ENCODE peak calls at places on chromosomes 7 and 10, in ten cellular contexts. C is central memory CD8-positive, alpha-beta T cell; D is left cardiac atrium; P is neuronal stem cell; F is EH; T is HuH-7; Q is tibial artery; L is epithelial cell of proximal tubule; N is RCC 7860; Z is heart right ventricle. A is an unnamed sample.

GRCh38 chr7:50962281-50962883 is 179.7 kb upstream of the GRB10 start:
- DNase-seq in Z (no peak), T (no peak), C (no peak), F (no peak), N (no peak), Q (no peak), D (no peak), L (no peak), P (no peak), A (no peak)

GRCh38 chr10:74677951-74678350 is 148.4 kb upstream of the KAT6B start:
- DNase-seq in N (no peak), T (no peak), L (no peak), Z (no peak), F (no peak), D (no peak), P (no peak), Q (no peak), C (no peak), A (no peak)

GRCh38 chr7:66626236-66626957 is 2.3 kb upstream of the KCTD7 start:
- DNase-seq in N (no peak), Q (no peak), Z (no peak), C (no peak), D (no peak), P (no peak), L (no peak), F (peak; percentile 52), T (no peak), A (no peak)

GRCh38 chr7:45662540-45663166 is 88.5 kb downstream of the ADCY1 start:
- DNase-seq in D (no peak), T (no peak), Q (peak; percentile 57), N (no peak), Z (no peak), F (no peak), L (no peak), P (no peak), C (peak; percentile 3), A (no peak)

GRCh38 chr7:29878081-29878688 is 71.9 kb downstream of the WIPF3 start:
- DNase-seq in N (peak; percentile 19), C (no peak), Q (no peak), F (peak; percentile 54), D (no peak), T (no peak), L (no peak), Z (no peak), P (no peak), A (no peak)

GRCh38 chr7:121985476-121985875 is 112.5 kb downstream of the PTPRZ1 start:
- DNase-seq in Q (no peak), N (no peak), D (no peak), L (no peak), F (peak; percentile 13), T (no peak), C (no peak), Z (no peak), P (no peak), A (no peak)

GRCh38 chr10:117610321-117610720 is 67.8 kb downstream of the EMX2 start:
- DNase-seq in P (no peak), Z (no peak), Q (no peak), D (no peak), F (no peak), T (no peak), N (no peak), C (no peak), L (no peak), A (no peak)

GRCh38 chr10:66834802-66835201 is 91.0 kb upstream of the LRRTM3 start:
- DNase-seq in Z (no peak), F (no peak), D (no peak), P (no peak), Q (no peak), L (no peak), C (no peak), N (peak; percentile 76), T (no peak), A (no peak)

GRCh38 chr7:28654111-28654510 is 241.8 kb downstream of the CREB5 start:
- DNase-seq in T (no peak), C (no peak), D (no peak), Z (no peak), Q (no peak), N (no peak), L (no peak), P (no peak), F (no peak), A (no peak)

GRCh38 chr7:131203291-131203976 is 124.2 kb upstream of the MKLN1 start:
- DNase-seq in D (no peak), Z (no peak), L (no peak), N (no peak), F (no peak), T (no peak), Q (no peak), P (no peak), C (no peak), A (no peak)

GRCh38 chr7:73963252-73963822 is 64.6 kb upstream of the ELN start:
- DNase-seq in Q (no peak), C (no peak), T (no peak), Z (no peak), L (no peak), N (no peak), P (no peak), F (no peak), D (no peak), A (no peak)

GRCh38 chr7:27172388-27172774 is 1.7 kb downstream of the HOXA10 start:
- DNase-seq in F (peak; percentile 87), P (no peak), C (no peak), D (peak; percentile 8), T (no peak), N (peak; percentile 41), L (no peak), Q (peak; percentile 73), Z (no peak), A (peak; percentile 17)

GRCh38 chr10:6987536-6987945 is 407.5 kb upstream of the PRKCQ start:
- DNase-seq in F (no peak), N (no peak), D (no peak), T (no peak), P (no peak), Z (no peak), C (no peak), Q (no peak), L (no peak), A (peak; percentile 30)

GRCh38 chr7:1937252-1937605 is 267.2 kb downstream of the ELFN1 start:
- DNase-seq in Q (no peak), F (no peak), N (no peak), C (no peak), Z (no peak), P (no peak), T (no peak), L (no peak), D (peak; percentile 9), A (no peak)

A was measured in nephron progenitor cell.